ENCODE peak calls at places on chromosomes 2 and 18, in five cellular contexts. G is adrenal gland, S is A673, Y is transverse colon, N is cardiac muscle cell. B is an unnamed sample.

GRCh38 chr2:199440118-199440517 is 17.6 kb downstream of the SATB2 start:
- DNase-seq in N (no peak), Y (no peak), G (no peak), S (peak; percentile 30), B (no peak)

GRCh38 chr18:44723973-44724778 is 43.5 kb downstream of the SETBP1 start:
- DNase-seq in N (peak; percentile 35), Y (no peak), S (no peak), G (no peak), B (no peak)

GRCh38 chr2:44075536-44075935 is 79.7 kb upstream of the LRPPRC start:
- DNase-seq in Y (no peak), G (no peak), N (peak; percentile 54), S (no peak), B (no peak)

GRCh38 chr2:50385361-50385760 is 646.6 kb downstream of the NRXN1 start:
- DNase-seq in Y (no peak), G (no peak), N (no peak), S (no peak), B (no peak)

GRCh38 chr2:109711230-109712125 is 82.6 kb upstream of the RGPD5 start:
- DNase-seq in N (peak; percentile 67), G (no peak), S (no peak), Y (no peak), B (no peak)

GRCh38 chr2:121699421-121700328 is 37.0 kb downstream of the NIFK start:
- DNase-seq in S (peak; percentile 25), Y (peak; percentile 52), G (peak; percentile 81), N (peak; percentile 66), B (peak; percentile 82)

GRCh38 chr2:11921030-11921583 is 174.7 kb downstream of the LPIN1 start:
- DNase-seq in N (no peak), G (no peak), S (no peak), Y (no peak), B (no peak)

GRCh38 chr2:147569426-147569825 is 275.4 kb upstream of the ACVR2A start:
- DNase-seq in S (no peak), G (no peak), Y (no peak), N (no peak), B (no peak)

GRCh38 chr2:673615-674318 is 3.4 kb downstream of the TMEM18 start:
- DNase-seq in N (peak; percentile 23), Y (no peak), S (no peak), G (no peak), B (no peak)

GRCh38 chr2:202249521-202249850 is 11.1 kb upstream of the SUMO1 start:
- DNase-seq in S (no peak), G (no peak), N (no peak), Y (no peak), B (no peak)

GRCh38 chr2:196534533-196534932 is 105.0 kb upstream of the CCDC150 start:
- DNase-seq in S (no peak), G (no peak), N (no peak), Y (no peak), B (no peak)

GRCh38 chr2:37870829-37871228 is 54.3 kb upstream of the RMDN2 start:
- DNase-seq in G (no peak), Y (no peak), S (no peak), N (peak; percentile 51), B (no peak)

GRCh38 chr2:96864343-96865091 is 5.4 kb downstream of the SEMA4C start:
- DNase-seq in Y (no peak), G (no peak), S (no peak), N (no peak), B (no peak)
- H3K36me3 ChIP-seq in Y (no peaks in the 10 kb centered on the region), G (peaks cover 74% of the 10 kb centered on the region), S (peaks cover 68% of the 10 kb centered on the region), N (peaks cover 50% of the 10 kb centered on the region), B (peaks cover 11% of the 10 kb centered on the region)

GRCh38 chr2:224729435-224729834 is 13.3 kb upstream of the CCDC195 start:
- DNase-seq in Y (no peak), N (no peak), S (no peak), G (no peak), B (no peak)
- H3K36me3 ChIP-seq in Y (no peaks in the 10 kb centered on the region), N (no peaks in the 10 kb centered on the region), S (no peaks in the 10 kb centered on the region), G (no peaks in the 10 kb centered on the region), B (no peaks in the 10 kb centered on the region)

GRCh38 chr2:238449909-238450417 is 23.2 kb downstream of the ASB1 start:
- DNase-seq in G (peak; percentile 96), Y (peak; percentile 54), S (peak; percentile 9), N (peak; percentile 67), B (no peak)
- H3K36me3 ChIP-seq in G (peaks cover 30% of the 10 kb centered on the region), Y (no peaks in the 10 kb centered on the region), S (peaks cover 38% of the 10 kb centered on the region), N (peaks cover 27% of the 10 kb centered on the region), B (peaks cover 7% of the 10 kb centered on the region)

GRCh38 chr2:62958206-62958605 is 92.4 kb upstream of the OTX1 start:
- DNase-seq in S (no peak), N (no peak), G (no peak), Y (no peak), B (no peak)
- H3K36me3 ChIP-seq in S (no peaks in the 10 kb centered on the region), N (peaks cover 5% of the 10 kb centered on the region), G (no peaks in the 10 kb centered on the region), Y (no peaks in the 10 kb centered on the region), B (no peaks in the 10 kb centered on the region)